ENCODE peak calls at places on chromosomes 13 and 19, in seven cellular contexts. X is progenitor cell of endocrine pancreas; Q is fibroblast of lung; J is upper lobe of left lung; H is CD4-positive, alpha-beta T cell; A is WTC11; P is endothelial cell. E is an unnamed sample.
A peak's percentile ranks its signal among the peaks of the same experiment; 100 is the strongest.

GRCh38 chr13:91133941-91134772 is 213.3 kb upstream of the MIR17HG start:
- DNase-seq in X (peak; percentile 17), Q (peak; percentile 76), J (no peak), H (no peak), A (peak; percentile 36), P (peak; percentile 41), E (peak; percentile 32)

GRCh38 chr19:46497773-46498172 is 2.1 kb upstream of the PNMA8B start:
- DNase-seq in X (no peak), Q (no peak), J (no peak), H (no peak), A (no peak), P (no peak), E (no peak)

GRCh38 chr13:25963681-25964080 is 88.1 kb downstream of the SHISA2 start:
- DNase-seq in X (no peak), Q (peak; percentile 17), J (no peak), H (no peak), A (no peak), P (no peak), E (no peak)

GRCh38 chr13:47175172-47175806 is 278.4 kb upstream of the HTR2A start:
- DNase-seq in X (no peak), Q (peak; percentile 96), J (no peak), H (no peak), A (no peak), P (no peak), E (no peak)

GRCh38 chr19:45824041-45824471 is 8.9 kb upstream of the RSPH6A start:
- DNase-seq in X (no peak), Q (no peak), J (peak; percentile 56), H (no peak), A (no peak), P (no peak), E (no peak)

GRCh38 chr19:42284066-42284501 is 15.0 kb downstream of the CIC start:
- DNase-seq in X (peak; percentile 63), Q (peak; percentile 76), J (peak; percentile 97), H (peak; percentile 78), A (peak; percentile 62), P (peak; percentile 54), E (peak; percentile 94)

GRCh38 chr19:4929186-4929585 is 19.9 kb downstream of the UHRF1 start:
- DNase-seq in X (no peak), Q (no peak), J (peak; percentile 79), H (no peak), A (no peak), P (no peak), E (no peak)

GRCh38 chr19:54207908-54208783 is 7.5 kb downstream of the RPS9 start:
- DNase-seq in X (no peak), Q (peak; percentile 99), J (peak; percentile 84), H (no peak), A (no peak), P (no peak), E (peak; percentile 76)

GRCh38 chr19:55118401-55118991 is 1.1 kb upstream of the PPP1R12C start:
- DNase-seq in X (peak; percentile 56), Q (peak; percentile 54), J (peak; percentile 79), H (no peak), A (peak; percentile 93), P (peak; percentile 65), E (no peak)

GRCh38 chr13:82654851-82655517 is 1227.3 kb downstream of the SLITRK1 start:
- DNase-seq in X (no peak), Q (peak; percentile 96), J (peak; percentile 43), H (no peak), A (no peak), P (no peak), E (no peak)

GRCh38 chr13:73040968-73041580 is 17.7 kb upstream of the KLF5 start:
- DNase-seq in X (no peak), Q (no peak), J (no peak), H (no peak), A (no peak), P (no peak), E (no peak)

GRCh38 chr19:19149402-19149801 is 11.1 kb upstream of the TMEM161A start:
- DNase-seq in X (no peak), Q (no peak), J (no peak), H (no peak), A (no peak), P (no peak), E (no peak)

GRCh38 chr19:7395360-7395781 is 46.6 kb downstream of the ARHGEF18 start:
- DNase-seq in X (no peak), Q (no peak), J (no peak), H (no peak), A (no peak), P (no peak), E (no peak)

GRCh38 chr13:114115191-114115671 is 17.2 kb downstream of the RASA3 start:
- DNase-seq in X (no peak), Q (peak; percentile 81), J (peak; percentile 83), H (no peak), A (peak; percentile 8), P (no peak), E (no peak)

GRCh38 chr13:113928701-113929627 is 44.9 kb downstream of the C13orf46 start:
- DNase-seq in X (no peak), Q (peak; percentile 90), J (peak; percentile 54), H (no peak), A (peak; percentile 9), P (no peak), E (no peak)

GRCh38 chr13:43804461-43805070 is 17.8 kb upstream of the ENOX1 start:
- DNase-seq in X (no peak), Q (peak; percentile 86), J (no peak), H (no peak), A (no peak), P (peak; percentile 42), E (peak; percentile 51)

GRCh38 chr19:38649305-38650179 is 2.1 kb downstream of the ACTN4 start:
- DNase-seq in X (no peak), Q (no peak), J (no peak), H (no peak), A (no peak), P (no peak), E (no peak)

GRCh38 chr19:47507031-47507430 is 7.8 kb downstream of the NAPA start:
- DNase-seq in X (no peak), Q (no peak), J (no peak), H (no peak), A (no peak), P (no peak), E (no peak)

GRCh38 chr19:6017576-6017975 is 39.6 kb upstream of the RANBP3 start:
- DNase-seq in X (no peak), Q (no peak), J (no peak), H (no peak), A (no peak), P (no peak), E (no peak)

GRCh38 chr19:47020992-47021496 is 1.4 kb downstream of the NPAS1 start:
- DNase-seq in X (no peak), Q (no peak), J (peak; percentile 85), H (no peak), A (peak; percentile 34), P (no peak), E (peak; percentile 74)

GRCh38 chr13:50085063-50085462 is 69.8 kb downstream of the KCNRG start:
- DNase-seq in X (no peak), Q (peak; percentile 71), J (no peak), H (no peak), A (no peak), P (no peak), E (no peak)

GRCh38 chr19:17245535-17245984 is at the start of gene NR2F6:
- DNase-seq in X (no peak), Q (no peak), J (no peak), H (no peak), A (no peak), P (no peak), E (no peak)

GRCh38 chr13:51222510-51223283 is 499 bp downstream of the FAM124A start:
- DNase-seq in X (no peak), Q (no peak), J (no peak), H (no peak), A (peak; percentile 28), P (peak; percentile 31), E (peak; percentile 16)
- TF ChIP-seq CTCF in X (peak; percentile 25), Q (no peak), J (no peak), H (no peak), A (no peak), P (no peak), E (no peak)

DNA sequence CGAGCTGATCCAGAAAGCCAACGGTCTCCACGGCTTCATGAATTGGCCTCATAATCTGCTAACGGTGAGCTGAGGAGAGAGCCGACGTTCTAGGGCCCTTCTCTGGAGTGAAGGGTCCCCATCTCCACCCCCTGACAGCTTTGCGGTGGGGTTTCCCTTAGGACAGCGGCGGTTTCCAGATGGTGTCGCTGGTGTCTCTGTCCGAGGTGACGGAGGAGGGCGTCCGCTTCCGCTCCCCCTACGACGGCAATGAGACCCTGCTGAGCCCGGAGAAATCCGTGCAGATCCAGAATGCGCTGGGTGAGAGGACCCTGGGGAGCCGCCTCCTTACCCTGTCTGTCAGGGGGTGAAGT is 692 bp downstream of the QTRT1 start:
- DNase-seq in X (no peak), Q (no peak), J (no peak), H (no peak), A (peak; percentile 64), P (peak; percentile 25), E (peak; percentile 71)
- TF ChIP-seq CTCF in X (no peak), Q (no peak), J (no peak), H (no peak), A (no peak), P (no peak), E (peak; percentile 40)

GRCh38 chr13:31050486-31051400 is 111.0 kb downstream of the HSPH1 start:
- DNase-seq in X (no peak), Q (no peak), J (no peak), H (no peak), A (no peak), P (no peak), E (no peak)
- TF ChIP-seq CTCF in X (peak; percentile 34), Q (peak; percentile 41), J (no peak), H (no peak), A (no peak), P (no peak), E (no peak)

GRCh38 chr19:49939721-49940481 is 10.6 kb upstream of the NUP62 start:
- DNase-seq in X (no peak), Q (no peak), J (no peak), H (no peak), A (no peak), P (no peak), E (no peak)
- TF ChIP-seq CTCF in X (no peak), Q (peak; percentile 8), J (no peak), H (no peak), A (no peak), P (peak; percentile 11), E (no peak)

DNA sequence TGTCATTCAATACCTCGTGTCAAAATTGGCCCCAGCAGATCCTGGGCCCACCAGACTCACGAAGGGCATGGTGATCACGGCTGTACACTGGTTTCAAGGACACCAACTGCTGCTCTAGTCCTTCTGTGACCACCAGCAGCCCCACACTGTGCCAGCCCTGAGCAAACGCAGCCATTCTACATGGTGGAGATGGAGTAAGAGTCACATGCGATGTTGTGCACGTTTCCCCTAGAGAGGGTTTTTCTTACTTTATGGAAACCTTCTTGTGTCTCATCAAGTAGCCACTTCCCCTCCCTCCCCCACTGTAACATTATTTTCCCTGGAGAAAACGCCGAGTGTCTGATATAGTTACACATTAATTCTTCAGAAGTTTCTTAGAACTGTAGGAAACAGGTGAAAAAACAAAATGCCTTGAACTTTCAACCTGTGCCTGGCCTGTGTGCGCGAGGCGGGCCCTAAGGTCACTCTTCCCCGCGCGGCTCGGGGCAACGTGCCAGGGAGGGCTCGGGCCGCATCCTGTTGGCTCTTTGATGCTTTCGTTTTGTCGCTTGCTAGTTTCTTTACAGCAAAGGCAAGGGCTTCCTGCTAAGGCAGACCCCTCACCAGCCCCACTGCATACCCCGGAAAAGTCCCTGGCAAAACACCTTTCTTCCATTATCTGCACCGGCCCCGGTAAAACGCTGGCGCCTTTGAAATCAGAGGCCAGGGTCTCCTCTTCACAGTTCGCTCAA is 44.6 kb downstream of the GGACT start:
- DNase-seq in X (no peak), Q (peak; percentile 22), J (peak; percentile 86), H (no peak), A (no peak), P (no peak), E (no peak)
- TF ChIP-seq CTCF in X (no peak), Q (no peak), J (no peak), H (no peak), A (no peak), P (no peak), E (no peak)